ENCODE peak calls at places on chromosomes 3 and 15, in four cellular contexts. B is GM12878, G is HepG2, I is K562. D is an unnamed sample.

GRCh38 chr3:139758654-139759291 is 81.0 kb upstream of the NMNAT3 start:
- DNase-seq in B (no peak), G (no peak), I (no peak), D (no peak)

GRCh38 chr3:138678874-138679392 is 70.4 kb downstream of the FAIM start:
- DNase-seq in B (no peak), G (no peak), I (no peak), D (no peak)

GRCh38 chr3:69182588-69183299 is 60.3 kb upstream of the LMOD3 start:
- DNase-seq in B (no peak), G (no peak), I (no peak), D (no peak)

GRCh38 chr3:131856171-131856570 is 178.6 kb downstream of the CPNE4 start:
- DNase-seq in B (no peak), G (no peak), I (no peak), D (no peak)

GRCh38 chr15:81752974-81753373 is 292.8 kb downstream of the MEX3B start:
- DNase-seq in B (no peak), G (no peak), I (no peak), D (no peak)

GRCh38 chr15:97026781-97027180 is 696.3 kb downstream of the NR2F2 start:
- DNase-seq in B (no peak), G (no peak), I (no peak), D (no peak)

GRCh38 chr15:45635191-45635638 is 386 bp downstream of the SQOR start:
- DNase-seq in B (no peak), G (peak; percentile 41), I (no peak), D (no peak)

GRCh38 chr15:68470049-68470738 is 38.2 kb upstream of the ITGA11 start:
- DNase-seq in B (no peak), G (no peak), I (no peak), D (no peak)

GRCh38 chr3:74531491-74531890 is 83.0 kb downstream of the CNTN3 start:
- DNase-seq in B (no peak), G (no peak), I (no peak), D (no peak)

GRCh38 chr3:64650710-64651109 is 37.1 kb downstream of the ADAMTS9 start:
- DNase-seq in B (no peak), G (no peak), I (no peak), D (no peak)

GRCh38 chr3:140432176-140432753 is 245.6 kb upstream of the TRIM42 start:
- DNase-seq in B (no peak), G (no peak), I (no peak), D (peak; percentile 17)

GRCh38 chr15:68795298-68795848 is 25.3 kb downstream of the ANP32A start:
- DNase-seq in B (no peak), G (no peak), I (no peak), D (peak; percentile 72)

GRCh38 chr3:197088370-197088769 is 58.8 kb upstream of the MELTF start:
- DNase-seq in B (no peak), G (no peak), I (no peak), D (no peak)

GRCh38 chr3:52281980-52282801 is 3.7 kb upstream of the WDR82 start:
- DNase-seq in B (no peak), G (peak; percentile 59), I (no peak), D (no peak)

GRCh38 chr3:139238281-139239030 is 105.4 kb upstream of the MRPS22 start:
- DNase-seq in B (no peak), G (no peak), I (no peak), D (peak; percentile 28)

GRCh38 chr3:16048435-16049318 is 125.8 kb upstream of the GALNT15 start:
- DNase-seq in B (peak; percentile 24), G (peak; percentile 72), I (peak; percentile 75), D (no peak)

GRCh38 chr3:35727179-35727578 is 87.9 kb downstream of the ARPP21 start:
- DNase-seq in B (no peak), G (no peak), I (no peak), D (no peak)

GRCh38 chr3:197397812-197398211 is 99.4 kb upstream of the DLG1 start:
- DNase-seq in B (no peak), G (no peak), I (no peak), D (no peak)

GRCh38 chr3:58899159-58899952 is 150.5 kb downstream of the CFAP20DC start:
- DNase-seq in B (peak; percentile 63), G (no peak), I (peak; percentile 25), D (peak; percentile 41)

GRCh38 chr3:57968499-57968898 is 39.7 kb upstream of the FLNB start:
- DNase-seq in B (no peak), G (no peak), I (no peak), D (no peak)

GRCh38 chr3:178406206-178406605 is 130.0 kb upstream of the KCNMB2 start:
- DNase-seq in B (no peak), G (no peak), I (no peak), D (no peak)

GRCh38 chr3:123508176-123508575 is 59.3 kb upstream of the ADCY5 start:
- DNase-seq in B (no peak), G (no peak), I (no peak), D (no peak)

GRCh38 chr3:43782541-43782940 is 91.8 kb downstream of the ABHD5 start:
- DNase-seq in B (no peak), G (no peak), I (no peak), D (no peak)

GRCh38 chr3:100360757-100361496 is 26.4 kb downstream of the NIT2 start:
- DNase-seq in B (no peak), G (no peak), I (no peak), D (no peak)

GRCh38 chr15:61133361-61133760 is 95.7 kb downstream of the RORA start:
- DNase-seq in B (no peak), G (no peak), I (no peak), D (no peak)

GRCh38 chr3:109050591-109051167 is 67.3 kb downstream of the MORC1 start:
- DNase-seq in B (no peak), G (peak; percentile 3), I (peak; percentile 6), D (peak; percentile 2)

GRCh38 chr3:57397175-57398026 is 104.9 kb upstream of the ASB14 start:
- DNase-seq in B (peak; percentile 39), G (peak; percentile 60), I (peak; percentile 25), D (peak; percentile 64)

GRCh38 chr3:70829101-70829500 is 516.7 kb upstream of the MDFIC2 start:
- DNase-seq in B (no peak), G (no peak), I (no peak), D (no peak)

GRCh38 chr15:66151809-66152208 is 101.7 kb downstream of the MEGF11 start:
- DNase-seq in B (no peak), G (no peak), I (no peak), D (no peak)

GRCh38 chr3:160169139-160169830 is 55.9 kb upstream of the C3orf80 start:
- DNase-seq in B (no peak), G (no peak), I (no peak), D (no peak)

GRCh38 chr3:110799236-110799635 is 272.4 kb upstream of the NECTIN3 start:
- DNase-seq in B (no peak), G (no peak), I (no peak), D (no peak)

GRCh38 chr3:121720163-121720562 is 29.4 kb downstream of the GOLGB1 start:
- DNase-seq in B (no peak), G (no peak), I (no peak), D (no peak)

GRCh38 chr3:128878556-128879124 is 780 bp upstream of the ACAD9 start:
- DNase-seq in B (peak; percentile 8), G (peak; percentile 15), I (no peak), D (no peak)

DNA sequence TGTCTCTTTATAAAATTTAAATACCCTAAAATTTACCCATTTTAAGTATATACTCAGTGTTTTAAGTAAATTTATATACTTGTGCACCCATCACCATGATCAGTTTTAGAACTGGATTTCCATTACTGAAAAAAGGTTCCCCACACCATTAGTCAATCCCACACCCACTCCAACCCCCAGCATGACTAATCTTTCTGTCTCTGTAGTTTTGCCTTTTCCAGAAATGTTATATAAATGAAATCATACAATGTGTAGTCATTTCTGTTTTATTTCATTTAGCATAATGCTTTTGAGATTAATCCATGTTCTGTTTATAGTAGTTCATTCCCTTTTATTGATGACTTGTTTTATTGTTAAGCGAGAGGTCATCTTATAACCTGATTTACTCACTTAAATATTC is 66.1 kb upstream of the LIMD1 start:
- DNase-seq in B (no peak), G (no peak), I (no peak), D (no peak)
- TF ChIP-seq SP1 in B (no peak), G (no peak), I (no peak), D (no peak)

DNA sequence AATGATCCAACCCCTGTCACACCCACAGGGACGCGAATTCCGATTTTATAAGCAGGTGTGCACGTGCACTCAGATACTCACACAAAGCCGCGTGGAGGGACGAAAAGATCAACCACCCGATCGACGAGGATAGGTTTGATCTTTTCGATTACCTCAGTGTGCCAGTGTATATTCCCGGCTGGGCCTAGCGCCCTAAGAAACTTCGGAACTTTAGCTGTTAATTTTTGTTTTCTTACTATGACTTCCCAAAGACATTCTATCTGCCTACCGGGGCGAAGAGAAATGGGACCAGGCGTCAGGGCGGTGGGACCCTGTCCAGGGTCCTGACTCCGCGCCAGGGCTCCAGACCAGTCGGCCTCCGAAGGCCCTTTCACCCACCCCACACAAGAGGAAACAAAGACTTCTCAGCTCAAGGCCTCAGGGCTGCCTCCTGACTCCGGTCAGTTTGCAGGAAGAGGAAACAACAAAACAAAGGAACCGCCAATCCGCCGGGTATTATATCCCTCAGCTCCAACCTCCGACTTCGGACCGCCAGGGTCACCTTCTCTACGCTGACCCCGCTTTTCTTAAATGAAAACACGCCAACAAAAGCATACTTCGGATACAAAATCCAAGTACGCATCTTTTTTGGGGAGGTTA is 6.8 kb downstream of the ONECUT1 start:
- DNase-seq in B (no peak), G (no peak), I (no peak), D (peak; percentile 84)
- H3K9me3 ChIP-seq in B (no peaks in the 10 kb centered on the region), G (peaks cover 21% of the 10 kb centered on the region), I (no peaks in the 10 kb centered on the region), D (no peaks in the 10 kb centered on the region)

GRCh38 chr15:48644827-48645557 is 517 bp downstream of the FBN1 start:
- DNase-seq in B (no peak), G (no peak), I (no peak), D (no peak)

GRCh38 chr15:48644498-48644826 is 1.0 kb downstream of the FBN1 start:
- DNase-seq in B (no peak), G (no peak), I (no peak), D (no peak)

GRCh38 chr15:48643776-48644497 is 1.6 kb downstream of the FBN1 start:
- DNase-seq in B (no peak), G (no peak), I (no peak), D (no peak)

GRCh38 chr15:48646364-48646763 is 855 bp upstream of the FBN1 start:
- DNase-seq in B (no peak), G (no peak), I (no peak), D (no peak)

DNA sequence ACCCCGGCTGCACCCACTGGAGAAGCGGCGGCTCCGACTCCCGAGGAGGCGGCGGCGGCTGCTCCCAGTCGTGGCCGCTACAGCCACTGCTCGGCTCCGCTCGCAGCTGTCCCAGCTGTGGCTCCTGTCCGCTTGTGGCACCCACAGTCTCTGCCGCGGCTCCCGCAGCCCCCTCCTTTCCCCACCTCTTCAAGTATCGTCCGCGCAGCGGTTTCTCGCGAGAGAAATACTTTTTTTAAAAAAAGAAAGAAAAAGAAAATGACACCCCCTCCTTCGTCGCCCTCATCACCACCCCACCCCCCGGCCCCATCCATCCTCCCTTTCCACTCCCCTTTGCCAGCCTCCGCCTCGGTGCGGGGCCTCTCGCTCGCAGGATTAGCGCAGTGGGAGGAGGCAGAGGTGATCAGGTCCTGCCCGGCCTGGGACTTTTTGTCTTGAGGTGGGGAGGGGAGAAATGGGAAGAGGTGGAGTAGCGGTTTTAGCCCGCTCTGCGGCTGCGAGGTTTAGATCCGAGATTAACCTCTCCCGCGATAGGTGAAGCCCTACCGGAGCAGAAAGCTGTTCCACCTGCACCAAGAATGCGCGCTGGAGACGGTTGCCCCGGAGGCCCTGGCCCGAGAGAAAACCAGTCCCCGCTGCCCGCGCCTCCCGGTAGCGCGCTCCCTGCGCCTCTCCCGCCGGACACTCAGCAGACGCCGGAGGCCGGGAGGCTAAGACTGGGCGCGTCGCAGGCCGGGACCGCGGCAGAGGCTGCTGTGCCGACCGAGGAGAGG is at the start of gene FBN1:
- DNase-seq in B (peak; percentile 33), G (peak; percentile 15), I (no peak), D (peak; percentile 77)
- TF ChIP-seq HDAC6 in B (no peak), G (no peak), I (no peak), D (no peak)

GRCh38 chr3:189103208-189103607 is 68.6 kb upstream of the TPRG1 start:
- DNase-seq in B (no peak), G (no peak), I (no peak), D (no peak)
- TF ChIP-seq SP1 in B (no peak), G (no peak), I (no peak), D (no peak)